ENCODE peak calls at places on chromosomes 11 and 22, in ten cellular contexts. One of them, this sample, is unnamed.

GRCh38 chr11:113176561-113176960 is 137.8 kb upstream of the TTC12 start:
- DNase-seq in heart left ventricle: no peak
- DNase-seq in A549: no peak
- DNase-seq in HCT116: no peak
- DNase-seq in neural progenitor cell: no peak
- DNase-seq in lower lobe of right lung: no peak
- DNase-seq in tibial artery: no peak
- DNase-seq in psoas muscle: no peak
- DNase-seq in H9: no peak
- DNase-seq in fibroblast of lung: peak
- DNase-seq in this sample: no peak

GRCh38 chr11:63280920-63281319 is 37.5 kb upstream of the SLC22A25 start:
- DNase-seq in lower lobe of right lung: no peak
- DNase-seq in tibial artery: no peak
- DNase-seq in H9: no peak
- DNase-seq in psoas muscle: no peak
- DNase-seq in HCT116: no peak
- DNase-seq in neural progenitor cell: no peak
- DNase-seq in heart left ventricle: no peak
- DNase-seq in fibroblast of lung: no peak
- DNase-seq in A549: no peak
- DNase-seq in this sample: no peak

GRCh38 chr22:48619721-48620120 is 1208.0 kb downstream of the BRD1 start:
- DNase-seq in H9: no peak
- DNase-seq in lower lobe of right lung: no peak
- DNase-seq in heart left ventricle: no peak
- DNase-seq in fibroblast of lung: no peak
- DNase-seq in psoas muscle: no peak
- DNase-seq in tibial artery: no peak
- DNase-seq in HCT116: no peak
- DNase-seq in A549: no peak
- DNase-seq in neural progenitor cell: no peak
- DNase-seq in this sample: no peak

GRCh38 chr11:6611092-6612007 is 666 bp downstream of the TAF10 start:
- DNase-seq in tibial artery: peak
- DNase-seq in A549: no peak
- DNase-seq in heart left ventricle: peak
- DNase-seq in fibroblast of lung: peak
- DNase-seq in H9: peak
- DNase-seq in lower lobe of right lung: peak
- DNase-seq in neural progenitor cell: peak
- DNase-seq in HCT116: no peak
- DNase-seq in psoas muscle: peak
- DNase-seq in this sample: peak

GRCh38 chr22:37228106-37229011 is 15.7 kb downstream of the RAC2 start:
- DNase-seq in neural progenitor cell: no peak
- DNase-seq in heart left ventricle: peak
- DNase-seq in lower lobe of right lung: no peak
- DNase-seq in H9: no peak
- DNase-seq in A549: no peak
- DNase-seq in HCT116: peak
- DNase-seq in fibroblast of lung: no peak
- DNase-seq in psoas muscle: no peak
- DNase-seq in tibial artery: no peak
- DNase-seq in this sample: peak

GRCh38 chr22:39252461-39253391 is 7.9 kb upstream of the PDGFB start:
- DNase-seq in lower lobe of right lung: no peak
- DNase-seq in heart left ventricle: no peak
- DNase-seq in psoas muscle: no peak
- DNase-seq in fibroblast of lung: no peak
- DNase-seq in HCT116: no peak
- DNase-seq in tibial artery: no peak
- DNase-seq in A549: no peak
- DNase-seq in neural progenitor cell: no peak
- DNase-seq in H9: no peak
- DNase-seq in this sample: no peak

GRCh38 chr22:31344369-31345330 is 1.5 kb downstream of the PATZ1 start:
- DNase-seq in A549: no peak
- DNase-seq in H9: peak
- DNase-seq in fibroblast of lung: peak
- DNase-seq in lower lobe of right lung: peak
- DNase-seq in tibial artery: peak
- DNase-seq in heart left ventricle: peak
- DNase-seq in HCT116: no peak
- DNase-seq in neural progenitor cell: peak
- DNase-seq in psoas muscle: peak
- DNase-seq in this sample: no peak

GRCh38 chr11:65378208-65378927 is 4.1 kb downstream of the SLC25A45 start:
- DNase-seq in H9: no peak
- DNase-seq in lower lobe of right lung: no peak
- DNase-seq in fibroblast of lung: no peak
- DNase-seq in tibial artery: no peak
- DNase-seq in psoas muscle: no peak
- DNase-seq in HCT116: no peak
- DNase-seq in A549: no peak
- DNase-seq in heart left ventricle: no peak
- DNase-seq in neural progenitor cell: peak
- DNase-seq in this sample: no peak

GRCh38 chr11:95993438-95994339 is 69.8 kb upstream of the MTMR2 start:
- DNase-seq in H9: no peak
- DNase-seq in tibial artery: no peak
- DNase-seq in psoas muscle: no peak
- DNase-seq in neural progenitor cell: no peak
- DNase-seq in lower lobe of right lung: no peak
- DNase-seq in heart left ventricle: no peak
- DNase-seq in A549: no peak
- DNase-seq in HCT116: no peak
- DNase-seq in fibroblast of lung: peak
- DNase-seq in this sample: no peak

GRCh38 chr11:95991545-95991944 is 67.6 kb upstream of the MTMR2 start:
- DNase-seq in HCT116: no peak
- DNase-seq in neural progenitor cell: no peak
- DNase-seq in H9: no peak
- DNase-seq in tibial artery: no peak
- DNase-seq in A549: no peak
- DNase-seq in lower lobe of right lung: no peak
- DNase-seq in psoas muscle: no peak
- DNase-seq in fibroblast of lung: peak
- DNase-seq in heart left ventricle: no peak
- DNase-seq in this sample: no peak

GRCh38 chr11:95989216-95989615 is 65.3 kb upstream of the MTMR2 start:
- DNase-seq in tibial artery: no peak
- DNase-seq in fibroblast of lung: no peak
- DNase-seq in heart left ventricle: no peak
- DNase-seq in A549: no peak
- DNase-seq in psoas muscle: no peak
- DNase-seq in H9: no peak
- DNase-seq in lower lobe of right lung: no peak
- DNase-seq in HCT116: no peak
- DNase-seq in neural progenitor cell: no peak
- DNase-seq in this sample: no peak

GRCh38 chr11:95991101-95991500 is 67.2 kb upstream of the MTMR2 start:
- DNase-seq in tibial artery: no peak
- DNase-seq in A549: no peak
- DNase-seq in neural progenitor cell: no peak
- DNase-seq in psoas muscle: no peak
- DNase-seq in heart left ventricle: no peak
- DNase-seq in lower lobe of right lung: no peak
- DNase-seq in H9: no peak
- DNase-seq in fibroblast of lung: no peak
- DNase-seq in HCT116: no peak
- DNase-seq in this sample: no peak

DNA sequence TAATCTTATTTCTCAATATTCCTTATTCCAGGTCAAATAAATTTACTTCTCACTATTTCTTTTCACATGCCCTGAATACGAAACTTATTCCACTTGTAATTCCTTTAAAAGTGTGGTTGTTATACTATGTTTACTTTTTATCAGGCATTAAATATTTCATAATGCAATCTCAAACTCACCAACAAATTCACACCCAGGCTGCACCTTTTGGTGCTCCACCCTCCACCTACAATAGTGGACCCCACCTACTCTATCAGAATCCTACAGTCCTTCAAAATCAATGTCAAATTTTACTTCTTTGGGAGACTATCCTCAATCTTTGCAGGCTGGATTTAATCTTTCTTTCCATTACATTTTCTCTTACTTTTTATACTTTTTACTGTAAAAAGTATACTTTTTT is 65.9 kb upstream of the MTMR2 start:
- DNase-seq in H9: no peak
- DNase-seq in heart left ventricle: no peak
- DNase-seq in neural progenitor cell: no peak
- DNase-seq in HCT116: no peak
- DNase-seq in lower lobe of right lung: no peak
- DNase-seq in fibroblast of lung: no peak
- DNase-seq in tibial artery: no peak
- DNase-seq in A549: no peak
- DNase-seq in psoas muscle: no peak
- DNase-seq in this sample: no peak
- TF ChIP-seq CTCF in H9: no peak
- TF ChIP-seq CTCF in heart left ventricle: no peak
- TF ChIP-seq CTCF in neural progenitor cell: no peak
- TF ChIP-seq CTCF in HCT116: no peak
- TF ChIP-seq CTCF in lower lobe of right lung: no peak
- TF ChIP-seq CTCF in fibroblast of lung: no peak
- TF ChIP-seq CTCF in tibial artery: no peak
- TF ChIP-seq CTCF in A549: no peak
- TF ChIP-seq CTCF in psoas muscle: no peak
- TF ChIP-seq CTCF in this sample: no peak

DNA sequence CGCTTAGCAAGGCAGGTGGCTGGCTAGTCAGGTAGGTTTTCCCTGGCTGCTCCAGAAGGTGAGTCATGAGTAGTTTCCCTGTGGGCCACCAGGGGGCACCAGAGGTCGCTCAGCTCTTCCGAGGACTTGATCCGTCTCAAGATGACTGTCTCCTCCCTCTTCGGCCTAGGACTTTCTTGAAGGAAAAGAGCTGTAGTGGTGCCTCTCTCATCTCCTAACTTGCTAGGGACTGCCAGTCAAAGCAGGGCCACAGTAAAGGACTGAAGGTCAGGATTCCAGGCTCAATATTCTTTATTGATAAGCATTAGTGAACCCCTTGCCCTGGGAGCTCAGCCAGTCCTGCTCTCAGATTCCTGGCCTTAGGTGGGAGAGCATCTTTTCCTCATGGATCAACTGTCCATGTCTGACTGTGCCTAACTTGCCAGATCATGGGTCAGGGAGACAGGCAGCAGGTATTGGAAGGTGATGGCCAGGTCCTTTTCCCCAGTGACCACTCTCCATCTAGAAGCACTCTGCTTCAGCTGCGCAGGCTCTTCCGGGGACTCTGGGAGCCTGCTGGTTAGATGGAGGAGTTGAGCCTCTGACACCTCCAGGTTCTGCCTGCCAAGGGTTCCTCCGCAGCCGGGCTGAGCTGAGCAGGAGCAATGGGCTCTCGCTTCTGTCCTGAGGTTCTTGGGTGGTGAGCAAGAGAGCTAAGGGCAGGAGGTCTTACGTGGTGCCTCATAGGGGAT is 1.9 kb downstream of the POLD4 start:
- DNase-seq in fibroblast of lung: peak
- DNase-seq in neural progenitor cell: peak
- DNase-seq in A549: peak
- DNase-seq in tibial artery: peak
- DNase-seq in heart left ventricle: no peak
- DNase-seq in psoas muscle: peak
- DNase-seq in HCT116: peak
- DNase-seq in lower lobe of right lung: peak
- DNase-seq in H9: peak
- DNase-seq in this sample: no peak
- H3K27ac ChIP-seq in fibroblast of lung: peak
- H3K27ac ChIP-seq in neural progenitor cell: no peak
- H3K27ac ChIP-seq in A549: peak
- H3K27ac ChIP-seq in tibial artery: peak
- H3K27ac ChIP-seq in heart left ventricle: peak
- H3K27ac ChIP-seq in psoas muscle: peak
- H3K27ac ChIP-seq in HCT116: peak
- H3K27ac ChIP-seq in lower lobe of right lung: peak
- H3K27ac ChIP-seq in H9: no peak
- H3K27ac ChIP-seq in this sample: peak

DNA sequence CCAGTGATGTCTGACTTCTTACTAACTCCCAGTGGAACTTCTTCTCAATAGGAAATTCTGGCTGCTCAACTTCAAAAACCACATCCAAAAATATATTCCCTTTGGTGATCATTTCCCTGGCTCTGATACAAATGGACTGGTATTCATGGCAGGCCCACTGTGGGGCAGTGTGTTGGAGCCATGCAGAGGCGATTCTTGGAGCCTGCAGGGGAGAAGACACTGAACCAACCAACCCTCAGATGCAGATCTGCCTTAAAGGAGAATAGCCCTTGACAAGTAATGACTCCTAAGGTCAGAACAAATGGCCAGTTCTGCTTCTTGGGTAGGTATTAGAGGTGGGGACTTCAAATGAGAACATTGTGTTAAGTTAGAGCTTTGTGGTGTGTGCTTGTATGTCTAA is 12.2 kb downstream of the OR4D9 start:
- DNase-seq in psoas muscle: no peak
- DNase-seq in HCT116: peak
- DNase-seq in heart left ventricle: no peak
- DNase-seq in neural progenitor cell: peak
- DNase-seq in H9: no peak
- DNase-seq in A549: no peak
- DNase-seq in lower lobe of right lung: no peak
- DNase-seq in tibial artery: no peak
- DNase-seq in fibroblast of lung: no peak
- DNase-seq in this sample: no peak
- TF ChIP-seq CTCF in psoas muscle: no peak
- TF ChIP-seq CTCF in HCT116: peak
- TF ChIP-seq CTCF in heart left ventricle: no peak
- TF ChIP-seq CTCF in neural progenitor cell: peak
- TF ChIP-seq CTCF in H9: peak
- TF ChIP-seq CTCF in A549: no peak
- TF ChIP-seq CTCF in lower lobe of right lung: no peak
- TF ChIP-seq CTCF in tibial artery: no peak
- TF ChIP-seq CTCF in fibroblast of lung: no peak
- TF ChIP-seq CTCF in this sample: no peak

GRCh38 chr11:83054001-83054400 is 17.7 kb downstream of the RAB30 start:
- DNase-seq in A549: no peak
- DNase-seq in tibial artery: no peak
- DNase-seq in psoas muscle: no peak
- DNase-seq in H9: no peak
- DNase-seq in lower lobe of right lung: no peak
- DNase-seq in HCT116: no peak
- DNase-seq in fibroblast of lung: no peak
- DNase-seq in neural progenitor cell: no peak
- DNase-seq in heart left ventricle: no peak
- DNase-seq in this sample: no peak

GRCh38 chr11:83047515-83048225 is 24.0 kb downstream of the RAB30 start:
- DNase-seq in tibial artery: no peak
- DNase-seq in A549: no peak
- DNase-seq in neural progenitor cell: no peak
- DNase-seq in HCT116: no peak
- DNase-seq in lower lobe of right lung: no peak
- DNase-seq in fibroblast of lung: peak
- DNase-seq in psoas muscle: no peak
- DNase-seq in heart left ventricle: no peak
- DNase-seq in H9: no peak
- DNase-seq in this sample: no peak

GRCh38 chr11:83056204-83056603 is 15.5 kb downstream of the RAB30 start:
- DNase-seq in H9: no peak
- DNase-seq in heart left ventricle: no peak
- DNase-seq in A549: no peak
- DNase-seq in tibial artery: no peak
- DNase-seq in neural progenitor cell: no peak
- DNase-seq in fibroblast of lung: no peak
- DNase-seq in HCT116: no peak
- DNase-seq in psoas muscle: no peak
- DNase-seq in lower lobe of right lung: no peak
- DNase-seq in this sample: no peak

GRCh38 chr11:83054904-83055380 is 16.8 kb downstream of the RAB30 start:
- DNase-seq in neural progenitor cell: no peak
- DNase-seq in A549: no peak
- DNase-seq in H9: no peak
- DNase-seq in psoas muscle: no peak
- DNase-seq in HCT116: no peak
- DNase-seq in lower lobe of right lung: no peak
- DNase-seq in fibroblast of lung: no peak
- DNase-seq in heart left ventricle: no peak
- DNase-seq in tibial artery: no peak
- DNase-seq in this sample: no peak

DNA sequence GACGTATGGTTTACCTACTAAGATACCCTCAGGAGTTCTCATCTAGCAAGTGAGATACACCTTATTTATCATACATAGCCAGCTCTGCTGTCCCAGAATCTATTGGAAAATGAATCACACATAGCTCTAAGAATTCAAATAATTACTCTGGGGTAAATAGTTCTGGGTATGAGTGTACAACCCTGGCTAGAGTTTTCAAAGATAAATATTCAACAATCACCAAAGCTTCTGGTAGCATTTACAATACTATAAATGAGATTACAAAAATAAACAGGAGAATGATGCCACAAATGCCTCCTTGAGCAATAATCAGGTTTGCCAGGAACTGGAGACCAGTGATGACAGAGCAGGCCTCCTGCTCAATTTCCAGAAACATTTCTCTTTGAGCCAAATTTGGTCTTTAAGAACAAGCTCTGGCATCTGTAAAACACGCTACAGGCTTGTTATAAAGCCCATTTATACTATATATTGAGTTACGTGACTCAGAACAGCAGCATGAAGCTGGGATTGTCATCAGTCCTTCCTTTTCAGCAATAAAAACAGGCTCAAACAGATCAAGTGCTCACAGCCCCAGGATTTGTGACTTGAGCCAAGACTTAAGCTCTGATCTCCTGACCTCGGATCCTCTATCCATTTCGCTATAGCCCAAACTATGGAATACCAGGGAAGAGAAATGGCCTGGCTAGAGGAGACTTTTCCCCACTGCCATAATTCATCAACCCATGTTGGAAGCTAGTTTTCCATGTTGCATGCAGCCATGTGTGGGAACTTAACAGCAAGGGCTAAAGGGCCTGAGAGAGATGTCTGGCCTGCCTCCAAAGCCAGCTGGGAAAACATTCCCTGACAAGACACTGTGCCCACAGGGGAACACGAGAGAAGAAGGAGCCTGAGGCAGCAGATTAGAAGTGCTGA is 19.7 kb downstream of the RAB30 start:
- DNase-seq in heart left ventricle: peak
- DNase-seq in H9: no peak
- DNase-seq in A549: no peak
- DNase-seq in tibial artery: peak
- DNase-seq in neural progenitor cell: no peak
- DNase-seq in HCT116: no peak
- DNase-seq in lower lobe of right lung: no peak
- DNase-seq in fibroblast of lung: peak
- DNase-seq in psoas muscle: peak
- DNase-seq in this sample: no peak
- H3K27ac ChIP-seq in heart left ventricle: peak
- H3K27ac ChIP-seq in H9: no peak
- H3K27ac ChIP-seq in A549: peak
- H3K27ac ChIP-seq in tibial artery: peak
- H3K27ac ChIP-seq in neural progenitor cell: no peak
- H3K27ac ChIP-seq in HCT116: no peak
- H3K27ac ChIP-seq in lower lobe of right lung: peak
- H3K27ac ChIP-seq in fibroblast of lung: peak
- H3K27ac ChIP-seq in psoas muscle: peak
- H3K27ac ChIP-seq in this sample: peak

This sample was measured in RWPE2.